ENCODE peak calls at places on chromosomes 7 and 10, in seven cellular contexts. L, N, T, E, P, J and X are unnamed samples.
A peak's percentile ranks its signal among the peaks of the same experiment; 100 is the strongest.

GRCh38 chr7:100472854-100473499 is 6.0 kb downstream of the TSC22D4 start:
- DNase-seq in P (peak; percentile 74), E (no peak), J (no peak), N (no peak), T (no peak), L (no peak), X (no peak)

GRCh38 chr7:116311262-116311661 is 100.9 kb downstream of the TES start:
- DNase-seq in P (no peak), E (no peak), T (no peak), L (no peak), J (no peak), N (no peak), X (no peak)

GRCh38 chr7:18320971-18321567 is 174.5 kb upstream of the HDAC9 start:
- DNase-seq in E (peak; percentile 66), J (peak; percentile 14), L (no peak), P (no peak), T (peak; percentile 65), N (peak; percentile 78), X (no peak)

GRCh38 chr10:112783653-112784426 is 166.2 kb upstream of the TCF7L2 start:
- DNase-seq in P (no peak), J (no peak), L (no peak), E (no peak), T (no peak), N (no peak), X (peak; percentile 38)

GRCh38 chr10:11224792-11225448 is 207.2 kb downstream of the CELF2 start:
- DNase-seq in J (no peak), N (no peak), P (no peak), E (no peak), L (no peak), T (no peak), X (no peak)

GRCh38 chr7:138755331-138755747 is 42.5 kb upstream of the TMEM213 start:
- DNase-seq in T (no peak), J (no peak), N (peak; percentile 35), E (no peak), L (no peak), P (no peak), X (no peak)

GRCh38 chr10:133154411-133154810 is 5.6 kb upstream of the KNDC1 start:
- DNase-seq in J (no peak), P (no peak), E (no peak), L (no peak), N (no peak), T (no peak), X (no peak)

GRCh38 chr10:51034769-51035168 is 39.5 kb upstream of the PRKG1 start:
- DNase-seq in E (no peak), L (no peak), P (no peak), J (no peak), N (peak; percentile 20), T (no peak), X (no peak)

GRCh38 chr7:16967174-16967868 is 85.5 kb upstream of the AGR3 start:
- DNase-seq in T (no peak), E (peak; percentile 75), P (no peak), J (no peak), L (no peak), N (no peak), X (no peak)

GRCh38 chr7:1705339-1705738 is 35.3 kb downstream of the ELFN1 start:
- DNase-seq in T (no peak), P (peak; percentile 43), E (no peak), N (no peak), L (peak; percentile 2), J (no peak), X (no peak)

GRCh38 chr7:20737840-20738448 is 48.7 kb downstream of the SP8 start:
- DNase-seq in J (no peak), E (no peak), L (no peak), T (peak; percentile 70), N (no peak), P (no peak), X (no peak)
- H3K27ac ChIP-seq in J (no peak overlapping the region), E (no peak overlapping the region), L (no peak overlapping the region), T (peak overlapping the region; percentile 60), N (no peak overlapping the region), P (no peak overlapping the region), X (no peak overlapping the region)

GRCh38 chr10:63260860-63261251 is 127.7 kb downstream of the NRBF2 start:
- DNase-seq in T (no peak), L (no peak), P (no peak), N (no peak), E (no peak), J (no peak), X (no peak)

GRCh38 chr10:63260103-63260859 is 127.2 kb downstream of the NRBF2 start:
- DNase-seq in L (no peak), J (no peak), E (no peak), T (no peak), N (no peak), P (no peak), X (no peak)

GRCh38 chr10:63262674-63263073 is 129.5 kb downstream of the NRBF2 start:
- DNase-seq in E (no peak), L (no peak), N (no peak), T (no peak), J (no peak), P (no peak), X (no peak)

GRCh38 chr10:63258920-63259678 is 126.0 kb downstream of the NRBF2 start:
- DNase-seq in P (no peak), J (no peak), E (peak; percentile 25), N (no peak), T (no peak), L (no peak), X (no peak)

DNA sequence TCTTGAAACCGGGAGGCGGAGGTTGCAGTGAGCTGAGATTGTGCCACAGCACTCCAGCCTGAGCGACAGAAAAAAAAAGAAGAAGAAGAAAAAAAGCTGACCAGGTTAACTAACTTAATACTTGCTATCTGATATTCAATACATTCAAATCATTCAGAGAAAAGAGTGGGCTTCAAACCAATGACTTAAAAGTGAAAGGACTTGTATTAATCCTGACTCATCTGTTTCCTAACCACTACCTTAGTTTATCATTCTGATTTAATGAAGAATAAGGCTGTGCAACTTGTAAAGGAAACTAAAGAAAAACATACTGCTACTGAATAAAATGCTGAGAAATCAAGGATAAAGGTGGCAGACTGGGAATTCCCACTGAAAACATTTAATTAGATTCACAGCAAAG is 128.4 kb downstream of the NRBF2 start:
- DNase-seq in N (no peak), E (no peak), T (no peak), P (no peak), J (no peak), L (no peak), X (no peak)
- H3K4me1 ChIP-seq in N (peaks cover 60% of the 10 kb centered on the region), E (peaks cover 8% of the 10 kb centered on the region), T (peaks cover 53% of the 10 kb centered on the region), P (peaks cover 52% of the 10 kb centered on the region), J (no peaks in the 10 kb centered on the region), L (peaks cover 9% of the 10 kb centered on the region), X (peaks cover 29% of the 10 kb centered on the region)

DNA sequence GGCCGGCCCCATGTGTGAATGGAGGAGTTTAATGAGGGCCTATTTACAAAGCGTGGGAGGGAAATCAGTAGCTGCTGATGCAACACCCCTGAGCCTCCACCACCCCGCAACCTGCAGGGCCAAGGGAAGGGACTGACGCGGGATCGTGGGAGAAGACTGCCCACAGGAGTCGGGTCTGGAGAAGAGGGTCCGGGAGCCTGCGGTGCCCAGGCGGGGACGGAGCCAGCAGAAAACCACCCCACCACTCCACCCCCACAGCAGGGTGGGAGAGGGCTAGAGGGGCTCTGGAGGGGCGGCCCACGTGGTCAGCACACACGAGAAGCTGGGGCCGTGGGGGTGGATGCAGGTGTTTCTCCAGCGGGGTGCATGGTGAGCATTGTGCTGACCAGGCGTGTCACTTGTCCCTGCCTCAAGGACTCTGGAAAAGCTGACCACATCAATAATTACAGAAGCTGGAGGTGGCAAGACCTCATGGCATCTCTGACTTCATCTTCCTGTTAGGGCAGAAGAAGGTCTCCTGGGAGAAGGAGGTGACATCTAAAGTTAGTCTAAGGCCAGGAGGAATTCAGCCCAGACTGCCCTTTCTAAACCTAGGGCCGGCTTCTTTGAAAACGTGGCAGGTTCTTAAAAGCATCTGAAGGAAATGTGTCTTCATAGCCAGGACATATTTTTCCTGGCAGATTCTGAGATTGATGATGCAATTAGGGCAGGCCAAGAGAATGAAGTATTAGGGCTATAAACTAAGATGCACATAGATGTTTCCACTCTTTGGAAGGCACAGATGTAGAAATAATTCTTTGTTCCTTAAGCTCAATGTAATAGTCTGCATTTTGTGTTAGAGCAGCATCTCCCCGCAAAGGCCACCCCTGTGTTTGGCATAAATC is 150.8 kb downstream of the RGS10 start:
- DNase-seq in P (no peak), T (no peak), L (no peak), J (no peak), E (peak; percentile 56), N (no peak), X (no peak)
- H3K27ac ChIP-seq in P (no peak overlapping the region), T (no peak overlapping the region), L (no peak overlapping the region), J (no peak overlapping the region), E (peak overlapping the region; percentile 11), N (no peak overlapping the region), X (no peak overlapping the region)

DNA sequence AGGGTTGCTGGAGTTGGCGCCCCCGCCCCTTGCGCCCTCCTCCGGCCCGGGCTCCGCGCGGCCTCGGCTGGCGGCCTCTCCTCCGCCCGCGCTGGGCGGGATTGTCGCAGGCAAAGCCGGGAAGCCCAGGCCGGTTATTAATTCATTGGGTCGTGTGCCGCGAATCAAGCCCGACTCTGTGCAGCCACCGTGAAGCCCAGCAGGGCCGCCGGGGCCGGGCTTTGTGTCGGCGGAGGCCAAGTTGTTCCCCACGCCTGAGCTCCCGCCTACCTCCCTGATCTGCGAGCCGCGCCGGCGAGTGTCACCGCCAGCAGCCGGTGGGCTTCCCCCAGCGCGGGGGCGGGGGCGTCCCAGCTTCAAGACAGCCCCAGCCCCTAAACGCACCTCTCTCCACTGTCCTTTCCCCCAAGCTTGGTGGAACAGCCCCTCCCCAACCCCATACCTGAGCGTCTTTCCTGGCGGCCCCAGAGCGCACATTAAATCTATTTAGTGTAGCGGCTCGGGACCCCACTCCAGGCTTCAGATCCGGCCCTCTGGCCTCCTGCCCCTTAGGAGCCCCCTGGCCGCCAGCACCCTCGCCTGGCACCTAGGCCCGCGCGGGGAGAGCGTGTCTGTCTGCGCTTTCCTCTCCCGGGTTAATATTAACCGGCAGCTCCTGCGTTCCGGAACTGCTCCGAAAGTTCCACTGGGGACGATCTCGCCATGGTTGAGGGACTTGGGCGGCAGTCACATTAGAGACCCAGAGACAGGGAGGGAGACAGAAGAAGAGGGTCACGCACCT is 3.5 kb downstream of the SHH start:
- DNase-seq in N (peak; percentile 48), E (no peak), J (no peak), P (no peak), L (no peak), T (no peak), X (no peak)
- H3K4me1 ChIP-seq in N (peaks cover 47% of the 10 kb centered on the region), E (peaks cover 3% of the 10 kb centered on the region), J (peaks cover 39% of the 10 kb centered on the region), P (peaks cover 78% of the 10 kb centered on the region), L (peaks cover 3% of the 10 kb centered on the region), T (no peaks in the 10 kb centered on the region), X (peaks cover 45% of the 10 kb centered on the region)

GRCh38 chr10:131909014-131909808 is 8.4 kb downstream of the PPP2R2D start:
- DNase-seq in L (peak; percentile 60), E (no peak), J (no peak), N (no peak), T (no peak), P (peak; percentile 23), X (no peak)
- H3K27ac ChIP-seq in L (peak overlapping the region; percentile 79), E (no peak overlapping the region), J (no peak overlapping the region), N (no peak overlapping the region), T (no peak overlapping the region), P (no peak overlapping the region), X (no peak overlapping the region)

GRCh38 chr7:22150221-22150620 is 204.5 kb upstream of the CDCA7L start:
- DNase-seq in J (no peak), P (no peak), L (no peak), E (peak; percentile 30), N (no peak), T (no peak), X (no peak)
- H3K4me1 ChIP-seq in J (peaks cover 9% of the 10 kb centered on the region), P (no peaks in the 10 kb centered on the region), L (no peaks in the 10 kb centered on the region), E (no peaks in the 10 kb centered on the region), N (peaks cover 17% of the 10 kb centered on the region), T (peaks cover 7% of the 10 kb centered on the region), X (no peaks in the 10 kb centered on the region)